ENCODE peak calls at places on chromosome 21, in seven cellular contexts. E is B cell, K is Peyer's patch, J is uterus, Y is tibial artery, T is fibroblast of the aortic adventitia, L is fibroblast of mammary gland. R is an unnamed sample.

GRCh38 chr21:27201197-27201596 is 234.3 kb upstream of the ADAMTS5 start:
- DNase-seq in Y (no peak), L (peak; percentile 43), E (no peak), K (no peak), J (no peak), T (peak; percentile 39), R (no peak)

GRCh38 chr21:33208534-33208933 is 21.2 kb upstream of the IFNAR2 start:
- DNase-seq in Y (no peak), E (no peak), L (peak; percentile 11), T (no peak), K (no peak), J (no peak), R (no peak)

GRCh38 chr21:27388835-27389234 is 421.9 kb upstream of the ADAMTS5 start:
- DNase-seq in Y (no peak), K (no peak), E (no peak), J (no peak), T (no peak), L (no peak), R (no peak)

GRCh38 chr21:28540514-28540913 is 452.2 kb downstream of the LTN1 start:
- DNase-seq in Y (no peak), E (no peak), K (no peak), L (peak; percentile 76), J (no peak), T (peak; percentile 84), R (no peak)

GRCh38 chr21:28781602-28782274 is 210.9 kb downstream of the LTN1 start:
- DNase-seq in K (no peak), L (peak; percentile 65), T (peak; percentile 61), J (no peak), E (no peak), Y (no peak), R (peak; percentile 5)

GRCh38 chr21:43591468-43592050 is 67.7 kb downstream of the HSF2BP start:
- DNase-seq in Y (no peak), J (no peak), L (peak; percentile 84), E (no peak), T (no peak), K (no peak), R (no peak)

GRCh38 chr21:36156815-36157670 is at the start of gene DOP1B:
- DNase-seq in Y (no peak), K (no peak), E (peak; percentile 79), L (no peak), T (no peak), J (no peak), R (peak; percentile 62)

GRCh38 chr21:46154155-46154954 is 1.0 kb downstream of the FTCD start:
- DNase-seq in Y (peak; percentile 17), K (peak; percentile 39), E (no peak), L (no peak), J (no peak), T (no peak), R (no peak)

GRCh38 chr21:34270406-34270805 is 93.4 kb upstream of the KCNE2 start:
- DNase-seq in E (no peak), T (no peak), Y (no peak), K (no peak), J (no peak), L (no peak), R (no peak)

GRCh38 chr21:21715286-21715969 is 717.2 kb downstream of the NCAM2 start:
- DNase-seq in J (no peak), T (peak; percentile 83), K (no peak), E (no peak), L (peak; percentile 87), Y (no peak), R (no peak)

GRCh38 chr21:31503939-31504338 is 155.6 kb upstream of the SOD1 start:
- DNase-seq in T (no peak), Y (no peak), E (no peak), K (no peak), L (no peak), J (no peak), R (no peak)

GRCh38 chr21:7917729-7918128 is 2603.7 kb upstream of the TPTE start:
- DNase-seq in L (no peak), Y (no peak), J (no peak), T (no peak), E (no peak), K (no peak), R (no peak)

GRCh38 chr21:34306246-34306645 is 57.6 kb upstream of the KCNE2 start:
- DNase-seq in Y (no peak), K (no peak), T (no peak), E (no peak), J (no peak), L (no peak), R (no peak)

GRCh38 chr21:20774737-20775136 is 223.5 kb upstream of the NCAM2 start:
- DNase-seq in E (no peak), J (no peak), T (no peak), L (no peak), Y (no peak), K (no peak), R (no peak)

GRCh38 chr21:46038871-46039397 is 57.4 kb downstream of the COL6A1 start:
- DNase-seq in T (peak; percentile 33), Y (no peak), E (no peak), K (no peak), L (peak; percentile 99), J (peak; percentile 73), R (no peak)

GRCh38 chr21:46551636-46552241 is 53.1 kb downstream of the S100B start:
- DNase-seq in K (no peak), E (peak; percentile 47), L (no peak), T (no peak), J (no peak), Y (no peak), R (no peak)

GRCh38 chr21:15326032-15326867 is 261.4 kb upstream of the NRIP1 start:
- DNase-seq in K (no peak), Y (no peak), L (no peak), E (no peak), J (no peak), T (no peak), R (no peak)

GRCh38 chr21:34908424-34909055 is 140.6 kb downstream of the RUNX1 start:
- DNase-seq in Y (peak; percentile 28), T (peak; percentile 84), K (no peak), L (peak; percentile 64), J (peak; percentile 45), E (no peak), R (no peak)

GRCh38 chr21:34022557-34023335 is 50.6 kb upstream of the MRPS6 start:
- DNase-seq in K (no peak), T (no peak), J (no peak), E (peak; percentile 36), L (no peak), Y (no peak), R (no peak)

GRCh38 chr21:28196981-28197380 is 795.7 kb downstream of the LTN1 start:
- DNase-seq in L (no peak), E (no peak), K (no peak), J (no peak), T (no peak), Y (no peak), R (no peak)

GRCh38 chr21:36627242-36627641 is 71.7 kb upstream of the SIM2 start:
- DNase-seq in T (peak; percentile 49), E (no peak), K (no peak), Y (no peak), L (peak; percentile 88), J (no peak), R (no peak)

GRCh38 chr21:40936771-40937261 is 89.9 kb upstream of the DSCAM start:
- DNase-seq in E (no peak), J (no peak), L (no peak), Y (no peak), T (no peak), K (no peak), R (no peak)

GRCh38 chr21:44845418-44846200 is 27.7 kb upstream of the SUMO3 start:
- DNase-seq in K (peak; percentile 73), L (peak; percentile 49), E (peak; percentile 62), J (peak; percentile 54), Y (peak; percentile 51), T (peak; percentile 51), R (peak; percentile 87)
- TF ChIP-seq CTCF in K (no peak), L (peak; percentile 34), E (peak; percentile 31), J (no peak), Y (no peak), T (peak; percentile 47), R (peak; percentile 36)

DNA sequence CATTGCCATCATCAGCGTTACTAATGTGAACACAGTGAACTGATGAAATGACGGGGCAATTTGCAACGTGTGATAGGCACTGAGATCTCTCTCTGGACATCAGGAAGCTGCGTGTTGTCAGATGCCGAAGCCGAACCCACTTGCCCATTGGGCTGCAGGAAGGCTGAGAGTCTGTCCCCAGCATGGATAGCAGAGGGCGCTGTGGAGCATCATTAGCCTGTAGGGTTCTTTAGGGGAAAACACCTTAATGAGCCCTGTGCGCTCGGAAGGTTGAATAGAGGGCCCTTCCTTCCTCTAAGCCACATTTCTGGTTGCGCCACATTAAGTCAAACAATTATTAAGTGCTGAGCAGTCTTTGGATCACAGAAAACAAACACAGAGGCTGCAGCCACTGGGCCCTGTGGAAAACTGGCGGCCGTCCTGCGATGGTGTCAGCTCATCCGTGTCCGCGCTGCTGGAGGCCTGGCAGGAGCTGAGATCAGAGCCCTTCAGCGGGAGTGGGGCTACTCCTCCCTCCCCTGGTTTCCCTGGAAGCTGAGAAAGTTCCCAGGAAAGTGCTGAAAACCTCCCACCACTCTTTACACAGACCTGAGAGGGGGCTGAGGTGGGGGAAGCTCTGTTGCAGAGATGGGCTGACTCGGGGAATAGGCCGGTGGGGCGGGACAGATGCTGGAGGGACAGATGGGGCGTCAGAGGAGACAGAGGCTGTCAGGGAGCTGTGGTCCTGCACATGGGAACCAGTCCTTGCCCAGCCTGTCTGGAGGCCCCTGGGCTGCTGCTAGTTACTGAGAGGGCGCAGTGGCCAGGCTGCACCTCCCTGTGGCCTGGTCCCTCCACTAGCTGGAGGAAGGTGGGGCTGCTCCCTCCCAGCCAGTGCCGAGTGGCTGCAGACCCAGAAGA is 12.7 kb downstream of the TFF2 start:
- DNase-seq in L (peak; percentile 37), J (peak; percentile 24), Y (peak; percentile 58), E (peak; percentile 77), T (peak; percentile 19), K (peak; percentile 89), R (peak; percentile 72)
- TF ChIP-seq CTCF in L (peak; percentile 53), J (peak; percentile 40), Y (peak; percentile 21), E (peak; percentile 79), T (peak; percentile 41), K (peak; percentile 44), R (peak; percentile 60)

DNA sequence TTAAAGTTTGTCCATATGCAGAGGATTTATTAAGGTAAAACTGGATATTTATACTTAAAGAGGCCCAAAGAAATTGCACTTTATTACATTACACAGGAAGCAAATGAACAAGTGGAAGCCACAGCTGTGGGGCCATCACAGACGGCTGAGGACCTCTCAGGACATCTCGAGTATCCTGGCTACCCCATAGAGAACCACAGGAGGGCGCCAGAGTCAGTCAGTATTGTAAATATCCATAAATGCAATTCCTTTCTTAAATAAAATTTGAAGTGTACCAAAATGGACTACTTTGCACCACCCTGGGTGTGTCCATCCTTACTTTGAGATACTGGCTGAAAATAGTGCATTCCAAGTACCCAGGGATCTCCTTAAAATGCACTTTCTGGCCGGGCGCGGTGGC is 257.2 kb downstream of the MRPL39 start:
- DNase-seq in E (peak; percentile 2), T (peak; percentile 66), J (no peak), K (no peak), L (peak; percentile 66), Y (no peak), R (no peak)
- TF ChIP-seq CTCF in E (peak; percentile 31), T (peak; percentile 74), J (no peak), K (no peak), L (peak; percentile 80), Y (no peak), R (peak; percentile 16)

DNA sequence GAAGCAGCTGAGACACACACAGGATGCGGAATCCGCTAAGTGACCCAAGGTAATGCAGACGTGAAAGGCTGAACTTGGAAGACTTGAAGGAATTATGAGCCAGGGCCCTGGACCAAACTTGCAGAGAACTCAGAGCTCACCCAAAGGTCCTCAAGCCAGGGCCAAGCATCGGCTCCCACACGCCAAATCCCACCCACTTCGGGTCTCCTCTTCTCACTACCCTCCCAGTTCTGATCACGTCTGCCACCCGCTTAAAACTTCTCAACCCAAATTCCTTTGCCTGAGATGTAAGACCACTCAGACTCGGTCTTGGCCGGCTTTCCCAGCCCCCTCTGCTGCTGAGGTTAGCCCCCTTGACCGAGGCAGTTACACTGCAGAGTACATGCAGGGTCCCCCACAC is 130.1 kb downstream of the PSMG1 start:
- DNase-seq in T (no peak), E (no peak), Y (no peak), J (no peak), K (no peak), L (no peak), R (no peak)
- TF ChIP-seq CTCF in T (no peak), E (no peak), Y (no peak), J (no peak), K (no peak), L (no peak), R (no peak)